ENCODE peak calls at places on chromosomes 16 and 17, in six cellular contexts. R is cardiac fibroblast, B is AG09309, O is thoracic aorta, Y is A549, L is astrocyte of the cerebellum. F is an unnamed sample.

GRCh38 chr16:22092143-22092933 is at the start of gene VWA3A:
- DNase-seq in R (peak; percentile 56), B (peak; percentile 21), O (no peak), Y (no peak), L (peak; percentile 35), F (peak; percentile 61)

GRCh38 chr17:27919120-27919519 is 26.0 kb upstream of the LYRM9 start:
- DNase-seq in R (peak; percentile 3), B (no peak), O (no peak), Y (no peak), L (no peak), F (no peak)

GRCh38 chr16:49484454-49484853 is 110.8 kb downstream of the C16orf78 start:
- DNase-seq in R (peak; percentile 19), B (no peak), O (peak; percentile 43), Y (peak; percentile 46), L (no peak), F (no peak)

GRCh38 chr16:89114159-89114981 is 20.7 kb downstream of the ACSF3 start:
- DNase-seq in R (peak; percentile 29), B (no peak), O (no peak), Y (no peak), L (no peak), F (no peak)

GRCh38 chr16:57091990-57092785 is at the start of gene CPNE2:
- DNase-seq in R (peak; percentile 31), B (no peak), O (no peak), Y (peak; percentile 71), L (no peak), F (peak; percentile 60)

GRCh38 chr17:35477248-35477647 is 28.7 kb upstream of the SLFN13 start:
- DNase-seq in R (no peak), B (no peak), O (no peak), Y (no peak), L (no peak), F (no peak)

GRCh38 chr16:85369741-85370528 is 243.2 kb upstream of the GSE1 start:
- DNase-seq in R (peak; percentile 44), B (no peak), O (peak; percentile 32), Y (peak; percentile 79), L (no peak), F (peak; percentile 43)

GRCh38 chr17:46929413-46929812 is 6.5 kb downstream of the GOSR2 start:
- DNase-seq in R (peak; percentile 45), B (no peak), O (no peak), Y (no peak), L (no peak), F (peak; percentile 12)

GRCh38 chr17:64786337-64786736 is 124.2 kb upstream of the SMURF2 start:
- DNase-seq in R (no peak), B (no peak), O (no peak), Y (no peak), L (no peak), F (no peak)

GRCh38 chr17:79427621-79428539 is 183.0 kb downstream of the RBFOX3 start:
- DNase-seq in R (no peak), B (no peak), O (no peak), Y (no peak), L (no peak), F (no peak)

GRCh38 chr17:76811028-76811427 is 57.2 kb upstream of the MGAT5B start:
- DNase-seq in R (no peak), B (no peak), O (no peak), Y (no peak), L (no peak), F (no peak)

GRCh38 chr17:50559674-50560184 is 786 bp upstream of the CACNA1G start:
- DNase-seq in R (peak; percentile 55), B (no peak), O (peak; percentile 38), Y (peak; percentile 95), L (no peak), F (peak; percentile 61)

GRCh38 chr16:10518479-10519041 is 61.8 kb downstream of the EMP2 start:
- DNase-seq in R (no peak), B (no peak), O (no peak), Y (no peak), L (no peak), F (no peak)

GRCh38 chr16:1152123-1152638 is 725 bp upstream of the CACNA1H start:
- DNase-seq in R (no peak), B (no peak), O (no peak), Y (peak; percentile 24), L (no peak), F (no peak)

GRCh38 chr16:1149101-1149636 is 3.7 kb upstream of the CACNA1H start:
- DNase-seq in R (no peak), B (no peak), O (no peak), Y (no peak), L (no peak), F (no peak)

GRCh38 chr16:1152651-1153259 is at the start of gene CACNA1H:
- DNase-seq in R (no peak), B (no peak), O (no peak), Y (peak; percentile 58), L (no peak), F (no peak)

GRCh38 chr16:1151424-1152122 is 1.3 kb upstream of the CACNA1H start:
- DNase-seq in R (no peak), B (no peak), O (no peak), Y (no peak), L (no peak), F (no peak)

DNA sequence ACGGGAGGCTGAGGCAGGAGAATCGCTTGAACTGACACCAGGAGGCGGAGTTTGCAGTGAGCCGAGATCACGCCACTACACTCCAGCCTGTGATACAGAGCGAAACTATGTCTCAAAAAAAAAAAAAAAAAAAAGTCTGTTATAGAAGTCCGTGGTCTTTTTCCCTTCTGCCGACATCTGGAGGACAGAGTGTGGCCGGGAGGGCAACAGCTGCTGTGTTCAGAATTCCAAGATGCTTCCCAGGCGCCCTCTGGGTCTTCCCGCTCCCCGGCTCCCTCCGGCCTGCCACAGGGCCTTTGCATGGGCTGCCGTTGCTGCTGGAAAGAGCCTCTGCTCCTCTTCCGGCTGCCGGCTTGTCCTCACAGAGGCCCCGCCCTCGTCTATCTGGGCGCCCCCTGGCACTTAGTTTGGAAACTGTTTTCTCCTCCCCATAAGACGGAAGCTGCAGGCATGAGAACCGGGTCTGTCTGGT is 2.4 kb upstream of the CACNA1H start:
- DNase-seq in R (peak; percentile 33), B (no peak), O (no peak), Y (peak; percentile 84), L (no peak), F (peak; percentile 57)
- TF ChIP-seq CTCF in R (no peak), B (peak; percentile 7), O (no peak), Y (peak; percentile 31), L (no peak), F (no peak)

DNA sequence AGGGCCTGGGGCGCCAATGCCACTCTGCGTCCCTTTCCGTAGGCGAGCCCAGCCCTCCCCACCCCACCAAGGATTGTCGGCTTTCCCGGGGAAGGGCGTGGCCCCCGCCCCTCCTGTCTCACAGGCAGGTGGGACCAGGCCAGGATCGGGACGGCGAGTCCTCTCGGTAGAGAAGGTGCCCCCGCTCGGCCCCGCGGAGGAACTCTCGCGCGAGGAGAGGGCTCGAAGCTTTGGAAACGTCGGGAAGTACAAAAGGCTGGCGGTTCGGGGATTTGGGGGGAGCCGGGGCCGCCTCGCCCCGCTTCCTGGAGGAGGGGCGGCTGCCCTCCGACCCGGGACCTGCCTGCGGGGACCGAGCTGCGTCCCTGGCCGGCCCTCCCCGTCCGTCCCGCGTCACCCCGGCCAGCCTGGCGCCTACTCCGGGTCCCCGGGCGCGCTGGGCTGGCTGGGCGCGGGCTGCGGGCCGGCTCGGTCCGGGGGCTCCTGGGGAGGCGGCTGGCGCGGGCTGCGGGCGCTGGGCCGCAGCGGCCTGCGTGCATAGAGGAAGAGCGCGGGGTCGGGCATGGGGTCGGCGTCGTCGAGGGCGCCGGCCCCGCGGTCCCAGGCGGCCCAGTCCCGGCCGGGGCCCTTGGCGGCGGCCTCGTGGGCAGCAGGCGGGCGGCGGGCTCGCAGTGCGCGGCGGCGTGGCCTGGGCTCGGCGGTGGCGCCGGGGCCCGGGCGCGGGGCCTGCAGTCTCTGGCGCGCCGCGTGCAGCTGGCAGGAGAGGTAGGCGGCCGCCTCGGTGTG is 12.6 kb upstream of the CLUH start:
- DNase-seq in R (no peak), B (no peak), O (no peak), Y (no peak), L (no peak), F (no peak)
- H3K4me3 ChIP-seq in R (no peak overlapping the region), B (no peak overlapping the region), O (peak overlapping the region; percentile 56), Y (peak overlapping the region; percentile 29), L (peak overlapping the region; percentile 5), F (peak overlapping the region; percentile 18)

DNA sequence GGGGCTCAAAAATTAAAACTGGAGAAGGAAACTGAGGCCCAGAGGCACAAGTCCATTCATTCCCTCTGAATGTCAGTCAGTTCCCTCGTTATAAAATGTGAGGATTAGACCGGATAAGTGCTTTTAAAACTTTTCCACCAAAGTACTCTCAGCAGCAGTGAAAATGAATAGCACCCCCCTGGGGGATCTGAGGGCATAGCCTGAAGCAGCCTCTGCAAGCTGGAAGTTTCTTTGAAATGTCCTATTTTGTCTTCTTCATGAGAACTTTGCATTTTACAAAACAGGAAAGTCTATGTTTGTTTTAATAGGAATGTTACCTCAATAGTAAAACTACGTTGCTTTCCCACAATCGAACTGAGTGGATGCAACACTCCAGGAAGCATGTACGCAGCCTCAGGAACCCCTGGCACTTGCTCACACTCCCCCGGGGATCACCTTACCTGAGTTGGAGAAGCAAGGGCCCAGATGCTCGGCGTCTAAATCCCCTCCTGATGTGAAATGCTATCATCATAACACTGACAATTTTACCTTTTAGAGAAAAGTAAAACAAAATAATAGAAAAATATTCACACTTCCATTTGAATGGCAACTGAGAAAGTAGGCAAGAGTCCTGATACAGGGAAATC is 272.9 kb downstream of the CEP112 start:
- DNase-seq in R (peak; percentile 32), B (no peak), O (no peak), Y (no peak), L (no peak), F (no peak)
- TF ChIP-seq CTCF in R (peak; percentile 34), B (peak; percentile 33), O (peak; percentile 20), Y (no peak), L (peak; percentile 50), F (peak; percentile 13)

DNA sequence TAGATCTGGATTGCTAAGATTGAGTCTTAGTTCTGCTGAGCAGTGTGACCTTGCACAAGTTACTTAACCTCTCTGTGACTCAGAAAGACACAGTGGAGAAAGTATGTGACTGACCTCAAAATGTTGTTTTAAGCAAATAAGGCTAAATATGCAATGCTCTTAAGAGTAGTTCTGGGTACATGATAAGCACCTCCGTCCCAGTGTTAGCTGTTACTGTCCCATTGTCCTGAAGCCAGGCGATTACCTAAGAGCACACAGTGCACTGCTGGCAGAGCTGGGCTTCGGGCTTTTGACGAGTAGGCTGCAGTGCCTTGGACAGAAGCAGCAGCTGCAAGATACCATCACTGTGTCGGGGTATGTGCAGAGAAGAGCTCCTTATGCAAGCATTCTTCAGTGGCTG is 32.7 kb upstream of the FOXF1 start:
- DNase-seq in R (peak; percentile 69), B (no peak), O (no peak), Y (no peak), L (no peak), F (peak; percentile 71)
- H3K4me3 ChIP-seq in R (no peak overlapping the region), B (no peak overlapping the region), O (no peak overlapping the region), Y (no peak overlapping the region), L (no peak overlapping the region), F (no peak overlapping the region)

GRCh38 chr16:364595-365491 is 5.5 kb downstream of the MRPL28 start:
- DNase-seq in R (no peak), B (no peak), O (no peak), Y (no peak), L (no peak), F (no peak)
- TF ChIP-seq CTCF in R (no peak), B (no peak), O (no peak), Y (no peak), L (no peak), F (no peak)